ENCODE peak calls at places on chromosomes 16 and 17, in seven cellular contexts. One of them, this sample, is unnamed.

GRCh38 chr17:16419074-16419928 is 3.9 kb downstream of the TRPV2 start:
- DNase-seq in RWPE1: peak
- DNase-seq in cardiac muscle cell: peak
- DNase-seq in T-helper 17 cell: no peak
- DNase-seq in effector CD4-positive, alpha-beta T cell: peak
- DNase-seq in midbrain: no peak
- DNase-seq in stimulated activated CD8-positive, alpha-beta memory T cell treated with anti-CD3 and anti-CD28 coated beads, Interleukin-7, amount 100 ng/mL, for 1 hour: no peak
- DNase-seq in this sample: no peak

GRCh38 chr16:66618588-66618987 is 14.1 kb downstream of the CMTM3 start:
- DNase-seq in stimulated activated CD8-positive, alpha-beta memory T cell treated with anti-CD3 and anti-CD28 coated beads, Interleukin-7, amount 100 ng/mL, for 1 hour: no peak
- DNase-seq in cardiac muscle cell: peak
- DNase-seq in effector CD4-positive, alpha-beta T cell: no peak
- DNase-seq in T-helper 17 cell: no peak
- DNase-seq in RWPE1: peak
- DNase-seq in midbrain: no peak
- DNase-seq in this sample: no peak

GRCh38 chr17:48542956-48543853 is 1.7 kb downstream of the HOXB2 start:
- DNase-seq in midbrain: no peak
- DNase-seq in stimulated activated CD8-positive, alpha-beta memory T cell treated with anti-CD3 and anti-CD28 coated beads, Interleukin-7, amount 100 ng/mL, for 1 hour: no peak
- DNase-seq in effector CD4-positive, alpha-beta T cell: peak
- DNase-seq in T-helper 17 cell: peak
- DNase-seq in cardiac muscle cell: peak
- DNase-seq in RWPE1: no peak
- DNase-seq in this sample: peak

GRCh38 chr17:75592364-75593020 is 4.9 kb downstream of the MYO15B start:
- DNase-seq in effector CD4-positive, alpha-beta T cell: no peak
- DNase-seq in cardiac muscle cell: no peak
- DNase-seq in stimulated activated CD8-positive, alpha-beta memory T cell treated with anti-CD3 and anti-CD28 coated beads, Interleukin-7, amount 100 ng/mL, for 1 hour: no peak
- DNase-seq in T-helper 17 cell: no peak
- DNase-seq in RWPE1: no peak
- DNase-seq in midbrain: no peak
- DNase-seq in this sample: no peak

GRCh38 chr16:16940351-16940750 is 530.4 kb downstream of the XYLT1 start:
- DNase-seq in T-helper 17 cell: no peak
- DNase-seq in stimulated activated CD8-positive, alpha-beta memory T cell treated with anti-CD3 and anti-CD28 coated beads, Interleukin-7, amount 100 ng/mL, for 1 hour: no peak
- DNase-seq in effector CD4-positive, alpha-beta T cell: no peak
- DNase-seq in cardiac muscle cell: no peak
- DNase-seq in RWPE1: no peak
- DNase-seq in midbrain: no peak
- DNase-seq in this sample: no peak

GRCh38 chr17:59830007-59830630 is 62.6 kb downstream of the TUBD1 start:
- DNase-seq in stimulated activated CD8-positive, alpha-beta memory T cell treated with anti-CD3 and anti-CD28 coated beads, Interleukin-7, amount 100 ng/mL, for 1 hour: no peak
- DNase-seq in midbrain: no peak
- DNase-seq in RWPE1: no peak
- DNase-seq in effector CD4-positive, alpha-beta T cell: no peak
- DNase-seq in cardiac muscle cell: peak
- DNase-seq in T-helper 17 cell: no peak
- DNase-seq in this sample: no peak

GRCh38 chr16:17784073-17784472 is 313.3 kb upstream of the XYLT1 start:
- DNase-seq in RWPE1: peak
- DNase-seq in cardiac muscle cell: no peak
- DNase-seq in midbrain: no peak
- DNase-seq in effector CD4-positive, alpha-beta T cell: no peak
- DNase-seq in stimulated activated CD8-positive, alpha-beta memory T cell treated with anti-CD3 and anti-CD28 coated beads, Interleukin-7, amount 100 ng/mL, for 1 hour: no peak
- DNase-seq in T-helper 17 cell: no peak
- DNase-seq in this sample: no peak

GRCh38 chr16:14199624-14200023 is 128.5 kb downstream of the MRTFB start:
- DNase-seq in stimulated activated CD8-positive, alpha-beta memory T cell treated with anti-CD3 and anti-CD28 coated beads, Interleukin-7, amount 100 ng/mL, for 1 hour: no peak
- DNase-seq in cardiac muscle cell: no peak
- DNase-seq in midbrain: no peak
- DNase-seq in RWPE1: peak
- DNase-seq in effector CD4-positive, alpha-beta T cell: no peak
- DNase-seq in T-helper 17 cell: no peak
- DNase-seq in this sample: no peak

GRCh38 chr17:81481011-81481799 is 31.4 kb downstream of the ACTG1 start:
- DNase-seq in midbrain: peak
- DNase-seq in cardiac muscle cell: peak
- DNase-seq in T-helper 17 cell: peak
- DNase-seq in effector CD4-positive, alpha-beta T cell: peak
- DNase-seq in RWPE1: peak
- DNase-seq in stimulated activated CD8-positive, alpha-beta memory T cell treated with anti-CD3 and anti-CD28 coated beads, Interleukin-7, amount 100 ng/mL, for 1 hour: peak
- DNase-seq in this sample: no peak

GRCh38 chr17:80836971-80837481 is 154.6 kb upstream of the CHMP6 start:
- DNase-seq in stimulated activated CD8-positive, alpha-beta memory T cell treated with anti-CD3 and anti-CD28 coated beads, Interleukin-7, amount 100 ng/mL, for 1 hour: no peak
- DNase-seq in midbrain: no peak
- DNase-seq in RWPE1: no peak
- DNase-seq in cardiac muscle cell: no peak
- DNase-seq in T-helper 17 cell: no peak
- DNase-seq in effector CD4-positive, alpha-beta T cell: no peak
- DNase-seq in this sample: no peak

GRCh38 chr16:58661199-58661830 is 23.3 kb downstream of the SLC38A7 start:
- DNase-seq in midbrain: peak
- DNase-seq in effector CD4-positive, alpha-beta T cell: no peak
- DNase-seq in RWPE1: peak
- DNase-seq in cardiac muscle cell: peak
- DNase-seq in T-helper 17 cell: no peak
- DNase-seq in stimulated activated CD8-positive, alpha-beta memory T cell treated with anti-CD3 and anti-CD28 coated beads, Interleukin-7, amount 100 ng/mL, for 1 hour: no peak
- DNase-seq in this sample: no peak

GRCh38 chr17:34556951-34557350 is 22.4 kb upstream of the TMEM132E start:
- DNase-seq in RWPE1: no peak
- DNase-seq in stimulated activated CD8-positive, alpha-beta memory T cell treated with anti-CD3 and anti-CD28 coated beads, Interleukin-7, amount 100 ng/mL, for 1 hour: no peak
- DNase-seq in T-helper 17 cell: no peak
- DNase-seq in midbrain: no peak
- DNase-seq in effector CD4-positive, alpha-beta T cell: no peak
- DNase-seq in cardiac muscle cell: no peak
- DNase-seq in this sample: no peak

GRCh38 chr17:33277436-33278100 is 15.5 kb downstream of the ASIC2 start:
- DNase-seq in stimulated activated CD8-positive, alpha-beta memory T cell treated with anti-CD3 and anti-CD28 coated beads, Interleukin-7, amount 100 ng/mL, for 1 hour: no peak
- DNase-seq in T-helper 17 cell: no peak
- DNase-seq in midbrain: no peak
- DNase-seq in cardiac muscle cell: no peak
- DNase-seq in effector CD4-positive, alpha-beta T cell: no peak
- DNase-seq in RWPE1: no peak
- DNase-seq in this sample: no peak

GRCh38 chr17:29197516-29198272 is 17.5 kb upstream of the MYO18A start:
- DNase-seq in cardiac muscle cell: no peak
- DNase-seq in stimulated activated CD8-positive, alpha-beta memory T cell treated with anti-CD3 and anti-CD28 coated beads, Interleukin-7, amount 100 ng/mL, for 1 hour: no peak
- DNase-seq in effector CD4-positive, alpha-beta T cell: no peak
- DNase-seq in RWPE1: no peak
- DNase-seq in midbrain: no peak
- DNase-seq in T-helper 17 cell: no peak
- DNase-seq in this sample: no peak

GRCh38 chr16:50808929-50809538 is 67.1 kb downstream of the CYLD start:
- DNase-seq in midbrain: no peak
- DNase-seq in RWPE1: no peak
- DNase-seq in cardiac muscle cell: no peak
- DNase-seq in T-helper 17 cell: no peak
- DNase-seq in effector CD4-positive, alpha-beta T cell: no peak
- DNase-seq in stimulated activated CD8-positive, alpha-beta memory T cell treated with anti-CD3 and anti-CD28 coated beads, Interleukin-7, amount 100 ng/mL, for 1 hour: no peak
- DNase-seq in this sample: no peak

GRCh38 chr17:60622961-60623360 is 23.0 kb downstream of the PPM1D start:
- DNase-seq in cardiac muscle cell: no peak
- DNase-seq in T-helper 17 cell: no peak
- DNase-seq in midbrain: no peak
- DNase-seq in RWPE1: no peak
- DNase-seq in effector CD4-positive, alpha-beta T cell: no peak
- DNase-seq in stimulated activated CD8-positive, alpha-beta memory T cell treated with anti-CD3 and anti-CD28 coated beads, Interleukin-7, amount 100 ng/mL, for 1 hour: no peak
- DNase-seq in this sample: no peak

GRCh38 chr17:77503916-77504651 is 363.3 kb downstream of the SEC14L1 start:
- DNase-seq in midbrain: no peak
- DNase-seq in stimulated activated CD8-positive, alpha-beta memory T cell treated with anti-CD3 and anti-CD28 coated beads, Interleukin-7, amount 100 ng/mL, for 1 hour: no peak
- DNase-seq in effector CD4-positive, alpha-beta T cell: no peak
- DNase-seq in cardiac muscle cell: no peak
- DNase-seq in RWPE1: no peak
- DNase-seq in T-helper 17 cell: no peak
- DNase-seq in this sample: no peak

GRCh38 chr17:81825841-81826471 is 7.1 kb downstream of the MCRIP1 start:
- DNase-seq in cardiac muscle cell: no peak
- DNase-seq in RWPE1: no peak
- DNase-seq in stimulated activated CD8-positive, alpha-beta memory T cell treated with anti-CD3 and anti-CD28 coated beads, Interleukin-7, amount 100 ng/mL, for 1 hour: no peak
- DNase-seq in effector CD4-positive, alpha-beta T cell: no peak
- DNase-seq in midbrain: no peak
- DNase-seq in T-helper 17 cell: no peak
- DNase-seq in this sample: no peak

GRCh38 chr17:63406689-63407330 is 39.3 kb downstream of the CYB561 start:
- DNase-seq in midbrain: peak
- DNase-seq in T-helper 17 cell: peak
- DNase-seq in effector CD4-positive, alpha-beta T cell: peak
- DNase-seq in stimulated activated CD8-positive, alpha-beta memory T cell treated with anti-CD3 and anti-CD28 coated beads, Interleukin-7, amount 100 ng/mL, for 1 hour: peak
- DNase-seq in cardiac muscle cell: peak
- DNase-seq in RWPE1: peak
- DNase-seq in this sample: peak

GRCh38 chr17:21452377-21453143 is 76.4 kb downstream of the KCNJ12 start:
- DNase-seq in effector CD4-positive, alpha-beta T cell: no peak
- DNase-seq in midbrain: peak
- DNase-seq in cardiac muscle cell: peak
- DNase-seq in T-helper 17 cell: no peak
- DNase-seq in RWPE1: peak
- DNase-seq in stimulated activated CD8-positive, alpha-beta memory T cell treated with anti-CD3 and anti-CD28 coated beads, Interleukin-7, amount 100 ng/mL, for 1 hour: no peak
- DNase-seq in this sample: no peak

GRCh38 chr16:67177743-67178699 is 5.7 kb downstream of the MATCAP1 start:
- DNase-seq in stimulated activated CD8-positive, alpha-beta memory T cell treated with anti-CD3 and anti-CD28 coated beads, Interleukin-7, amount 100 ng/mL, for 1 hour: no peak
- DNase-seq in T-helper 17 cell: peak
- DNase-seq in cardiac muscle cell: peak
- DNase-seq in effector CD4-positive, alpha-beta T cell: peak
- DNase-seq in RWPE1: peak
- DNase-seq in midbrain: no peak
- DNase-seq in this sample: no peak

GRCh38 chr17:81338301-81339179 is 43.4 kb upstream of the SLC38A10 start:
- DNase-seq in midbrain: no peak
- DNase-seq in cardiac muscle cell: peak
- DNase-seq in effector CD4-positive, alpha-beta T cell: no peak
- DNase-seq in T-helper 17 cell: no peak
- DNase-seq in stimulated activated CD8-positive, alpha-beta memory T cell treated with anti-CD3 and anti-CD28 coated beads, Interleukin-7, amount 100 ng/mL, for 1 hour: no peak
- DNase-seq in RWPE1: no peak
- DNase-seq in this sample: no peak

GRCh38 chr17:38428643-38429371 is 543 bp downstream of the ARHGAP23 start:
- DNase-seq in RWPE1: peak
- DNase-seq in effector CD4-positive, alpha-beta T cell: no peak
- DNase-seq in T-helper 17 cell: no peak
- DNase-seq in cardiac muscle cell: peak
- DNase-seq in stimulated activated CD8-positive, alpha-beta memory T cell treated with anti-CD3 and anti-CD28 coated beads, Interleukin-7, amount 100 ng/mL, for 1 hour: no peak
- DNase-seq in midbrain: peak
- DNase-seq in this sample: no peak

GRCh38 chr16:1042076-1042744 is 30.3 kb upstream of the SSTR5 start:
- DNase-seq in stimulated activated CD8-positive, alpha-beta memory T cell treated with anti-CD3 and anti-CD28 coated beads, Interleukin-7, amount 100 ng/mL, for 1 hour: no peak
- DNase-seq in effector CD4-positive, alpha-beta T cell: no peak
- DNase-seq in RWPE1: no peak
- DNase-seq in cardiac muscle cell: no peak
- DNase-seq in midbrain: no peak
- DNase-seq in T-helper 17 cell: no peak
- DNase-seq in this sample: no peak

GRCh38 chr17:32795339-32795979 is 81.5 kb downstream of the MYO1D start:
- DNase-seq in effector CD4-positive, alpha-beta T cell: no peak
- DNase-seq in stimulated activated CD8-positive, alpha-beta memory T cell treated with anti-CD3 and anti-CD28 coated beads, Interleukin-7, amount 100 ng/mL, for 1 hour: no peak
- DNase-seq in cardiac muscle cell: no peak
- DNase-seq in T-helper 17 cell: no peak
- DNase-seq in midbrain: no peak
- DNase-seq in RWPE1: no peak
- DNase-seq in this sample: no peak

GRCh38 chr17:2975469-2975958 is 87.9 kb downstream of the OR1D5 start:
- DNase-seq in effector CD4-positive, alpha-beta T cell: no peak
- DNase-seq in midbrain: no peak
- DNase-seq in RWPE1: peak
- DNase-seq in T-helper 17 cell: no peak
- DNase-seq in cardiac muscle cell: peak
- DNase-seq in stimulated activated CD8-positive, alpha-beta memory T cell treated with anti-CD3 and anti-CD28 coated beads, Interleukin-7, amount 100 ng/mL, for 1 hour: no peak
- DNase-seq in this sample: no peak

GRCh38 chr16:26770547-26770946 is 296.2 kb upstream of the C16orf82 start:
- DNase-seq in T-helper 17 cell: no peak
- DNase-seq in midbrain: no peak
- DNase-seq in cardiac muscle cell: no peak
- DNase-seq in RWPE1: no peak
- DNase-seq in stimulated activated CD8-positive, alpha-beta memory T cell treated with anti-CD3 and anti-CD28 coated beads, Interleukin-7, amount 100 ng/mL, for 1 hour: no peak
- DNase-seq in effector CD4-positive, alpha-beta T cell: no peak
- DNase-seq in this sample: no peak

GRCh38 chr17:8855477-8856204 is 11.8 kb downstream of the PIK3R6 start:
- DNase-seq in stimulated activated CD8-positive, alpha-beta memory T cell treated with anti-CD3 and anti-CD28 coated beads, Interleukin-7, amount 100 ng/mL, for 1 hour: no peak
- DNase-seq in midbrain: no peak
- DNase-seq in RWPE1: no peak
- DNase-seq in cardiac muscle cell: no peak
- DNase-seq in effector CD4-positive, alpha-beta T cell: no peak
- DNase-seq in T-helper 17 cell: no peak
- DNase-seq in this sample: peak

GRCh38 chr17:73042809-73043685 is 49.4 kb downstream of the SLC39A11 start:
- DNase-seq in cardiac muscle cell: peak
- DNase-seq in RWPE1: no peak
- DNase-seq in effector CD4-positive, alpha-beta T cell: no peak
- DNase-seq in T-helper 17 cell: no peak
- DNase-seq in midbrain: no peak
- DNase-seq in stimulated activated CD8-positive, alpha-beta memory T cell treated with anti-CD3 and anti-CD28 coated beads, Interleukin-7, amount 100 ng/mL, for 1 hour: no peak
- DNase-seq in this sample: no peak

GRCh38 chr17:1095093-1095852 is 84.5 kb downstream of the ABR start:
- DNase-seq in midbrain: peak
- DNase-seq in effector CD4-positive, alpha-beta T cell: no peak
- DNase-seq in stimulated activated CD8-positive, alpha-beta memory T cell treated with anti-CD3 and anti-CD28 coated beads, Interleukin-7, amount 100 ng/mL, for 1 hour: no peak
- DNase-seq in RWPE1: no peak
- DNase-seq in T-helper 17 cell: no peak
- DNase-seq in cardiac muscle cell: no peak
- DNase-seq in this sample: no peak

GRCh38 chr17:79990704-79991103 is 45.0 kb downstream of the TBC1D16 start:
- DNase-seq in effector CD4-positive, alpha-beta T cell: no peak
- DNase-seq in RWPE1: no peak
- DNase-seq in cardiac muscle cell: no peak
- DNase-seq in T-helper 17 cell: no peak
- DNase-seq in stimulated activated CD8-positive, alpha-beta memory T cell treated with anti-CD3 and anti-CD28 coated beads, Interleukin-7, amount 100 ng/mL, for 1 hour: no peak
- DNase-seq in midbrain: no peak
- DNase-seq in this sample: no peak

GRCh38 chr17:37299257-37299985 is 76.4 kb upstream of the C17orf78 start:
- DNase-seq in midbrain: peak
- DNase-seq in RWPE1: no peak
- DNase-seq in stimulated activated CD8-positive, alpha-beta memory T cell treated with anti-CD3 and anti-CD28 coated beads, Interleukin-7, amount 100 ng/mL, for 1 hour: no peak
- DNase-seq in effector CD4-positive, alpha-beta T cell: no peak
- DNase-seq in cardiac muscle cell: peak
- DNase-seq in T-helper 17 cell: no peak
- DNase-seq in this sample: no peak

GRCh38 chr17:21282231-21282630 is 2.3 kb upstream of the MAP2K3 start:
- DNase-seq in RWPE1: peak
- DNase-seq in midbrain: no peak
- DNase-seq in T-helper 17 cell: no peak
- DNase-seq in stimulated activated CD8-positive, alpha-beta memory T cell treated with anti-CD3 and anti-CD28 coated beads, Interleukin-7, amount 100 ng/mL, for 1 hour: no peak
- DNase-seq in effector CD4-positive, alpha-beta T cell: no peak
- DNase-seq in cardiac muscle cell: peak
- DNase-seq in this sample: no peak

This sample was measured in activated CD4-positive, CD25-positive, alpha-beta regulatory T cell treated with anti-CD3 and anti-CD28 coated beads, Interleukin-2, amount 50 U/mL, for 72 hours.